ENCODE peak calls at places on chromosomes 2 and 18, in ten cellular contexts. O is mucosa of descending colon; X is A549; J is cardiac fibroblast; V is stimulated activated CD8-positive, alpha-beta memory T cell treated with anti-CD3 and anti-CD28 coated beads, Interleukin-7, amount 100 ng/mL, for 1 hour; F is RWPE1; M is stimulated activated naive CD4-positive, alpha-beta T cell; N is HT-29; G is nephron progenitor cell; Y is EH. S is an unnamed sample.
A peak's percentile ranks its signal among the peaks of the same experiment; 100 is the strongest.

GRCh38 chr2:237873382-237873781 is 14.0 kb downstream of the RAMP1 start:
- DNase-seq in O (no peak), X (no peak), J (no peak), V (no peak), F (peak; percentile 85), M (no peak), N (no peak), G (no peak), Y (peak; percentile 27), S (no peak)

GRCh38 chr18:24600076-24600654 is 139.7 kb downstream of the HRH4 start:
- DNase-seq in O (peak; percentile 71), X (peak; percentile 3), J (peak; percentile 72), V (no peak), F (peak; percentile 36), M (no peak), N (peak; percentile 70), G (peak; percentile 25), Y (peak; percentile 60), S (peak; percentile 30)

GRCh38 chr18:26228562-26229260 is 2.5 kb downstream of the TAF4B start:
- DNase-seq in O (no peak), X (no peak), J (no peak), V (no peak), F (no peak), M (no peak), N (no peak), G (no peak), Y (no peak), S (no peak)

GRCh38 chr2:168363382-168364092 is 92.5 kb upstream of the CERS6 start:
- DNase-seq in O (no peak), X (no peak), J (no peak), V (no peak), F (no peak), M (no peak), N (no peak), G (no peak), Y (no peak), S (no peak)

GRCh38 chr2:44191739-44192138 is 23.1 kb downstream of the PPM1B start:
- DNase-seq in O (no peak), X (no peak), J (peak; percentile 41), V (no peak), F (no peak), M (no peak), N (no peak), G (no peak), Y (no peak), S (no peak)

GRCh38 chr2:234955971-234956509 is 4.2 kb downstream of the SH3BP4 start:
- DNase-seq in O (no peak), X (no peak), J (no peak), V (no peak), F (no peak), M (no peak), N (no peak), G (no peak), Y (no peak), S (no peak)

GRCh38 chr2:167134381-167135072 is 246.2 kb downstream of the XIRP2 start:
- DNase-seq in O (no peak), X (peak; percentile 2), J (peak; percentile 27), V (no peak), F (peak; percentile 63), M (no peak), N (no peak), G (no peak), Y (peak; percentile 83), S (peak; percentile 41)

GRCh38 chr2:70553334-70553583 is 367 bp downstream of the TGFA start:
- DNase-seq in O (peak; percentile 70), X (no peak), J (no peak), V (no peak), F (peak; percentile 29), M (peak; percentile 34), N (peak; percentile 78), G (no peak), Y (no peak), S (peak; percentile 48)

GRCh38 chr2:198756166-198756565 is 701.6 kb downstream of the SATB2 start:
- DNase-seq in O (no peak), X (no peak), J (no peak), V (no peak), F (no peak), M (no peak), N (no peak), G (no peak), Y (peak; percentile 75), S (no peak)

GRCh38 chr18:48843162-48843561 is 107.6 kb downstream of the SMAD7 start:
- DNase-seq in O (no peak), X (no peak), J (no peak), V (no peak), F (no peak), M (no peak), N (no peak), G (no peak), Y (no peak), S (no peak)